ENCODE peak calls at places on chromosomes 6 and 20, in four cellular contexts. One of them, this sample, is unnamed.
A peak's percentile ranks its signal among the peaks of the same experiment; 100 is the strongest.

GRCh38 chr6:29696147-29697129 is 15.5 kb upstream of the ZFP57 start:
- DNase-seq in thyroid gland: peak; percentile 7
- DNase-seq in fibroblast of villous mesenchyme: peak; percentile 6
- DNase-seq in WERI-Rb-1: peak; percentile 48
- DNase-seq in this sample: no peak

GRCh38 chr6:146388736-146389364 is 154.8 kb upstream of the RAB32 start:
- DNase-seq in thyroid gland: no peak
- DNase-seq in WERI-Rb-1: no peak
- DNase-seq in fibroblast of villous mesenchyme: no peak
- DNase-seq in this sample: no peak

GRCh38 chr6:146990821-146991798 is 213.1 kb upstream of the STXBP5 start:
- DNase-seq in thyroid gland: no peak
- DNase-seq in WERI-Rb-1: no peak
- DNase-seq in fibroblast of villous mesenchyme: peak; percentile 80
- DNase-seq in this sample: no peak

GRCh38 chr6:53048431-53049195 is 16.6 kb upstream of the FBXO9 start:
- DNase-seq in thyroid gland: no peak
- DNase-seq in WERI-Rb-1: no peak
- DNase-seq in fibroblast of villous mesenchyme: peak; percentile 66
- DNase-seq in this sample: peak; percentile 92

GRCh38 chr20:24694157-24694726 is 224.8 kb downstream of the SYNDIG1 start:
- DNase-seq in thyroid gland: no peak
- DNase-seq in fibroblast of villous mesenchyme: no peak
- DNase-seq in WERI-Rb-1: no peak
- DNase-seq in this sample: no peak

GRCh38 chr6:132167966-132168365 is 216.8 kb upstream of the CCN2 start:
- DNase-seq in thyroid gland: no peak
- DNase-seq in WERI-Rb-1: no peak
- DNase-seq in fibroblast of villous mesenchyme: no peak
- DNase-seq in this sample: no peak

GRCh38 chr20:34773726-34774125 is 51.7 kb downstream of the NCOA6 start:
- DNase-seq in thyroid gland: peak; percentile 12
- DNase-seq in fibroblast of villous mesenchyme: peak; percentile 14
- DNase-seq in WERI-Rb-1: no peak
- DNase-seq in this sample: no peak

GRCh38 chr6:154509421-154510143 is 903 bp downstream of the CNKSR3 start:
- DNase-seq in WERI-Rb-1: peak; percentile 21
- DNase-seq in thyroid gland: peak; percentile 58
- DNase-seq in fibroblast of villous mesenchyme: peak; percentile 46
- DNase-seq in this sample: no peak

GRCh38 chr6:108798672-108799355 is 49.4 kb upstream of the ARMC2 start:
- DNase-seq in WERI-Rb-1: peak; percentile 82
- DNase-seq in fibroblast of villous mesenchyme: no peak
- DNase-seq in thyroid gland: peak; percentile 22
- DNase-seq in this sample: no peak

GRCh38 chr6:63635563-63636515 is at the start of gene PHF3:
- DNase-seq in fibroblast of villous mesenchyme: peak; percentile 89
- DNase-seq in WERI-Rb-1: peak; percentile 95
- DNase-seq in thyroid gland: peak; percentile 92
- DNase-seq in this sample: peak; percentile 67

GRCh38 chr6:168440520-168441433 is at the start of gene SMOC2:
- DNase-seq in WERI-Rb-1: peak; percentile 67
- DNase-seq in fibroblast of villous mesenchyme: no peak
- DNase-seq in thyroid gland: peak; percentile 60
- DNase-seq in this sample: no peak

GRCh38 chr6:44043479-44044153 is 83.6 kb downstream of the MRPL14 start:
- DNase-seq in thyroid gland: peak; percentile 50
- DNase-seq in WERI-Rb-1: no peak
- DNase-seq in fibroblast of villous mesenchyme: no peak
- DNase-seq in this sample: no peak

GRCh38 chr6:135673671-135674309 is 176.2 kb upstream of the AHI1 start:
- DNase-seq in WERI-Rb-1: no peak
- DNase-seq in fibroblast of villous mesenchyme: peak; percentile 31
- DNase-seq in thyroid gland: no peak
- DNase-seq in this sample: no peak

GRCh38 chr6:35280903-35281302 is 16.7 kb upstream of the DEF6 start:
- DNase-seq in thyroid gland: peak; percentile 62
- DNase-seq in fibroblast of villous mesenchyme: no peak
- DNase-seq in WERI-Rb-1: no peak
- DNase-seq in this sample: no peak

GRCh38 chr20:58127731-58128130 is 100.7 kb downstream of the ANKRD60 start:
- DNase-seq in thyroid gland: no peak
- DNase-seq in fibroblast of villous mesenchyme: peak; percentile 3
- DNase-seq in WERI-Rb-1: no peak
- DNase-seq in this sample: peak; percentile 98

GRCh38 chr6:1575213-1576041 is 34.3 kb upstream of the FOXC1 start:
- DNase-seq in fibroblast of villous mesenchyme: peak; percentile 47
- DNase-seq in thyroid gland: peak; percentile 76
- DNase-seq in WERI-Rb-1: no peak
- DNase-seq in this sample: peak; percentile 49

GRCh38 chr6:163449076-163449475 is 34.6 kb downstream of the QKI start:
- DNase-seq in WERI-Rb-1: no peak
- DNase-seq in fibroblast of villous mesenchyme: peak; percentile 52
- DNase-seq in thyroid gland: no peak
- DNase-seq in this sample: no peak

GRCh38 chr6:170222498-170223471 is 68.1 kb downstream of the DLL1 start:
- DNase-seq in fibroblast of villous mesenchyme: peak; percentile 19
- DNase-seq in WERI-Rb-1: no peak
- DNase-seq in thyroid gland: no peak
- DNase-seq in this sample: no peak

GRCh38 chr20:15205719-15206118 is 868.3 kb upstream of the FLRT3 start:
- DNase-seq in thyroid gland: no peak
- DNase-seq in WERI-Rb-1: no peak
- DNase-seq in fibroblast of villous mesenchyme: no peak
- DNase-seq in this sample: no peak

GRCh38 chr6:29509711-29510110 is 22.0 kb upstream of the MAS1L start:
- DNase-seq in thyroid gland: no peak
- DNase-seq in fibroblast of villous mesenchyme: no peak
- DNase-seq in WERI-Rb-1: peak; percentile 3
- DNase-seq in this sample: no peak

GRCh38 chr6:35024601-35025054 is 116.5 kb downstream of the TCP11 start:
- DNase-seq in WERI-Rb-1: peak; percentile 44
- DNase-seq in fibroblast of villous mesenchyme: peak; percentile 40
- DNase-seq in thyroid gland: peak; percentile 86
- DNase-seq in this sample: peak; percentile 72

GRCh38 chr6:137625808-137626207 is 131.6 kb upstream of the OLIG3 start:
- DNase-seq in thyroid gland: no peak
- DNase-seq in WERI-Rb-1: no peak
- DNase-seq in fibroblast of villous mesenchyme: no peak
- DNase-seq in this sample: no peak
- TF ChIP-seq CTCF in thyroid gland: no peak
- TF ChIP-seq CTCF in WERI-Rb-1: peak; percentile 17
- TF ChIP-seq CTCF in fibroblast of villous mesenchyme: no peak
- TF ChIP-seq CTCF in this sample: no peak

DNA sequence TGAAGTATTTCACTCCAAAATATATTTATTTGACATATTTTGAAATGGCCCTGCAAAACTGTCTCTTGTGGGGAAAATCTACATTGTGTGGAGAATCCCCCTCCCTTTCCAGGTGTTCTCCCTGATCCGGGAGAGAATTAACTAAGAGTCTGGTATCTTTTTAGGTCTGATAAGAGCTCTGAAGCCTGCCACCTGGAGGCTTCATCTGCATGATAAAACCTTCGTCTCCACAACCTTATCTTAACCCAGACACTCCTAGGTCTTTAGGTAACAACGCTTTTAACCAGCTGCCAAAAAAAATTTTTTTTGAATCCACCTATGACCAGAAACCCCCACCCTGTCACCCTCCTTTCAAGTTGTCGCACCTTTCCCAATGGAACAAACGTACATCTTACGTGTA is 43.0 kb downstream of the FAM184A start:
- DNase-seq in WERI-Rb-1: no peak
- DNase-seq in thyroid gland: no peak
- DNase-seq in fibroblast of villous mesenchyme: no peak
- DNase-seq in this sample: no peak
- H3K4me3 ChIP-seq in WERI-Rb-1: no peak overlapping the region
- H3K4me3 ChIP-seq in thyroid gland: no peak overlapping the region
- H3K4me3 ChIP-seq in fibroblast of villous mesenchyme: no peak overlapping the region
- H3K4me3 ChIP-seq in this sample: no peak overlapping the region

GRCh38 chr20:44910690-44911262 is 916 bp downstream of the PABPC1L start:
- DNase-seq in thyroid gland: no peak
- DNase-seq in WERI-Rb-1: no peak
- DNase-seq in fibroblast of villous mesenchyme: no peak
- DNase-seq in this sample: no peak

GRCh38 chr20:44908987-44909871 is 631 bp upstream of the PABPC1L start:
- DNase-seq in WERI-Rb-1: no peak
- DNase-seq in fibroblast of villous mesenchyme: no peak
- DNase-seq in thyroid gland: no peak
- DNase-seq in this sample: no peak

GRCh38 chr20:44912189-44912588 is 2.3 kb downstream of the PABPC1L start:
- DNase-seq in WERI-Rb-1: no peak
- DNase-seq in thyroid gland: no peak
- DNase-seq in fibroblast of villous mesenchyme: no peak
- DNase-seq in this sample: no peak

GRCh38 chr20:44909872-44910689 is at the start of gene PABPC1L:
- DNase-seq in thyroid gland: peak; percentile 93
- DNase-seq in fibroblast of villous mesenchyme: peak; percentile 69
- DNase-seq in WERI-Rb-1: peak; percentile 82
- DNase-seq in this sample: no peak

GRCh38 chr20:44911264-44911921 is 1.5 kb downstream of the PABPC1L start:
- DNase-seq in fibroblast of villous mesenchyme: peak; percentile 70
- DNase-seq in thyroid gland: peak; percentile 86
- DNase-seq in WERI-Rb-1: peak; percentile 72
- DNase-seq in this sample: peak; percentile 5
- TF ChIP-seq CTCF in fibroblast of villous mesenchyme: peak; percentile 53
- TF ChIP-seq CTCF in thyroid gland: peak; percentile 25
- TF ChIP-seq CTCF in WERI-Rb-1: peak; percentile 67
- TF ChIP-seq CTCF in this sample: peak; percentile 35

DNA sequence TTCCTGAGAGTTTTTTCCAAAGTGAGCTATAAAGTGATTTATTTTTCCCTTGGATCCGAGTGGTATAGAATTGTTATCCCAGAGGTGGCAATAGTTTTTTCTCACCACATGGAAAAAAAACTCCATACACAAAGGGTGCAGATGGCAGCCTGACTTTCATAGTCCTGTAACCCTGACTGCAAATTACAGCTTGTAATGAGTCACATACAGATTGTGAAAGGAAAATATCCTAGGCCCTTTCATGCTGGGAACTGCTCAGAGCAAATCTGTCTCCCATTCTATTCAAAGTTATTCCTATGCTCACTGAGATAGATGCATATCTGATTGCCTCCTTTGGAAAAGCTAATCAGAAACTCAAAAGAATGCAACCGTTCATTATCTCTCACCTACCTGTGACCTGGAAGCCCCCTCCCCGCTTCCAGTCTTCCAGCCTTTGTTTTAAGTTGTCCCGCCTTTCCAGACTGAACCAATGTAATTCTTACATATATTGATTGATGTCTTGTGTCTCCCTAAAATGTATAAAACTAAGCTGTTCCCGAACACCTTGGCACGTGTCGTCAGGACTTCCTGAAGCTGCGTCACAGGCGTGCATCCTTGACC is 108.7 kb upstream of the MAP3K4 start:
- DNase-seq in fibroblast of villous mesenchyme: peak; percentile 28
- DNase-seq in WERI-Rb-1: no peak
- DNase-seq in thyroid gland: no peak
- DNase-seq in this sample: no peak
- H3K4me3 ChIP-seq in fibroblast of villous mesenchyme: no peak overlapping the region
- H3K4me3 ChIP-seq in WERI-Rb-1: no peak overlapping the region
- H3K4me3 ChIP-seq in thyroid gland: no peak overlapping the region
- H3K4me3 ChIP-seq in this sample: no peak overlapping the region

GRCh38 chr20:42020316-42020715 is 402.1 kb upstream of the CHD6 start:
- DNase-seq in fibroblast of villous mesenchyme: no peak
- DNase-seq in WERI-Rb-1: no peak
- DNase-seq in thyroid gland: no peak
- DNase-seq in this sample: no peak

GRCh38 chr20:42024653-42025052 is 406.5 kb upstream of the CHD6 start:
- DNase-seq in WERI-Rb-1: no peak
- DNase-seq in fibroblast of villous mesenchyme: peak; percentile 6
- DNase-seq in thyroid gland: no peak
- DNase-seq in this sample: no peak

DNA sequence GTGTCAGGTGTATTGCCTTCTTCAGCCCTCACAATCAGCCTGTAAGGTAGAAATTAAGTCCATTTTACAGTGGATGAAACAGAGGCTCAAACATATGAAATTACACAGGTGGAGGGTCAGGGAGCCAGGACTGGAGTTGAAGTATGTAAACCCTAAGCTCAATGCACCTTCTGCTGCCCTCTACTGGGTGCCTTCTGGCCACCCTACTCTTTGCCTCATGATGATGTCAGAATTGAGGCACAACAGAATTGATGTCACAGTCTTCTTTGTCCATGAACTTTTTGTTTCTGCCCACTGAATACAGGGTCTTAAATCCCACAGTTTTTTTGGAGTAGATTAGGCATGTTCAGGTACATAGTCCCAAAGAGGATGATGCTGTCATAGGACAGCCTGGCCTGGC is 400.8 kb upstream of the CHD6 start:
- DNase-seq in WERI-Rb-1: peak; percentile 55
- DNase-seq in fibroblast of villous mesenchyme: peak; percentile 4
- DNase-seq in thyroid gland: no peak
- DNase-seq in this sample: no peak
- TF ChIP-seq CTCF in WERI-Rb-1: peak; percentile 80
- TF ChIP-seq CTCF in fibroblast of villous mesenchyme: peak; percentile 27
- TF ChIP-seq CTCF in thyroid gland: no peak
- TF ChIP-seq CTCF in this sample: no peak

GRCh38 chr6:71294121-71294523 is 5.5 kb downstream of the OGFRL1 start:
- DNase-seq in thyroid gland: no peak
- DNase-seq in WERI-Rb-1: no peak
- DNase-seq in fibroblast of villous mesenchyme: peak; percentile 73
- DNase-seq in this sample: peak; percentile 99

GRCh38 chr6:71289802-71290175 is 1.2 kb downstream of the OGFRL1 start:
- DNase-seq in thyroid gland: no peak
- DNase-seq in WERI-Rb-1: no peak
- DNase-seq in fibroblast of villous mesenchyme: no peak
- DNase-seq in this sample: no peak

GRCh38 chr6:71289039-71289801 is 609 bp downstream of the OGFRL1 start:
- DNase-seq in WERI-Rb-1: no peak
- DNase-seq in thyroid gland: peak; percentile 38
- DNase-seq in fibroblast of villous mesenchyme: peak; percentile 51
- DNase-seq in this sample: no peak

GRCh38 chr6:71290611-71291010 is 2.0 kb downstream of the OGFRL1 start:
- DNase-seq in fibroblast of villous mesenchyme: no peak
- DNase-seq in WERI-Rb-1: no peak
- DNase-seq in thyroid gland: no peak
- DNase-seq in this sample: no peak

GRCh38 chr6:71291991-71292390 is 3.4 kb downstream of the OGFRL1 start:
- DNase-seq in thyroid gland: no peak
- DNase-seq in WERI-Rb-1: no peak
- DNase-seq in fibroblast of villous mesenchyme: peak; percentile 22
- DNase-seq in this sample: no peak
- H3K4me3 ChIP-seq in thyroid gland: no peak overlapping the region
- H3K4me3 ChIP-seq in WERI-Rb-1: no peak overlapping the region
- H3K4me3 ChIP-seq in fibroblast of villous mesenchyme: peak overlapping the region; percentile 68
- H3K4me3 ChIP-seq in this sample: no peak overlapping the region

GRCh38 chr6:101212640-101213039 is 180.9 kb upstream of the GRIK2 start:
- DNase-seq in fibroblast of villous mesenchyme: no peak
- DNase-seq in WERI-Rb-1: no peak
- DNase-seq in thyroid gland: no peak
- DNase-seq in this sample: no peak
- TF ChIP-seq CTCF in fibroblast of villous mesenchyme: no peak
- TF ChIP-seq CTCF in WERI-Rb-1: no peak
- TF ChIP-seq CTCF in thyroid gland: no peak
- TF ChIP-seq CTCF in this sample: no peak

DNA sequence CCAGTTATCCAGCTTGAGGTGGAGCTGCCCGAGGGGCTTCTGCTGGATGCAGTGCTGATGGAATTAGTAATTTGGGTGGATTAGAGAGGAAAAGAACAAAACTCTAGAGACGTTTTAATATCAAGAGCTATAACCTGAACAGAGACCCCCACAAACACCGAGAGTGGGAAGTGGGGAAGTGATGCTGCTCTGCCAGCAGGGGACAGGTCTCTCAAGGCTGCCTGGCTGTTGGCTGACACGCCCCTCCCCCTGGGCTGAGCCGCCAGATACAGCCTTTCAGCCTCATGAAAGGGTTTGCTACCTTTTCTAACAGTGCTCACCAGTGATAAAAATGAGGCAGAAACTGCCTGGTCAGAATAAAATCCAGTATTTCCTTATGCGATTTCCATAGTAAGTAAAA is 9.6 kb downstream of the LEMD2 start:
- DNase-seq in WERI-Rb-1: peak; percentile 91
- DNase-seq in thyroid gland: no peak
- DNase-seq in fibroblast of villous mesenchyme: no peak
- DNase-seq in this sample: no peak
- H3K4me3 ChIP-seq in WERI-Rb-1: no peak overlapping the region
- H3K4me3 ChIP-seq in thyroid gland: no peak overlapping the region
- H3K4me3 ChIP-seq in fibroblast of villous mesenchyme: no peak overlapping the region
- H3K4me3 ChIP-seq in this sample: no peak overlapping the region

This sample was measured in astrocyte of the cerebellum.